ENCODE peak calls at places on chromosomes 1 and 21, in four cellular contexts. One of them, this sample, is unnamed.

GRCh38 chr21:19853709-19854575 is 1144.3 kb upstream of the NCAM2 start:
- DNase-seq in H9: peak
- DNase-seq in H1: peak
- DNase-seq in trophoblast cell: no peak
- DNase-seq in this sample: no peak

GRCh38 chr1:2824999-2825398 is 23.5 kb upstream of the TTC34 start:
- DNase-seq in trophoblast cell: no peak
- DNase-seq in H1: no peak
- DNase-seq in H9: no peak
- DNase-seq in this sample: no peak

GRCh38 chr1:6727535-6727934 is 25.9 kb upstream of the DNAJC11 start:
- DNase-seq in H9: peak
- DNase-seq in trophoblast cell: peak
- DNase-seq in H1: peak
- DNase-seq in this sample: peak

GRCh38 chr21:43716376-43717165 is 2.4 kb upstream of the PDXK start:
- DNase-seq in trophoblast cell: no peak
- DNase-seq in H9: no peak
- DNase-seq in H1: no peak
- DNase-seq in this sample: no peak

GRCh38 chr1:92599184-92599583 is 112.5 kb upstream of the GFI1 start:
- DNase-seq in H1: no peak
- DNase-seq in H9: no peak
- DNase-seq in trophoblast cell: no peak
- DNase-seq in this sample: no peak

GRCh38 chr1:39955547-39956539 is 898 bp downstream of the MFSD2A start:
- DNase-seq in H1: no peak
- DNase-seq in trophoblast cell: no peak
- DNase-seq in H9: peak
- DNase-seq in this sample: no peak

GRCh38 chr21:21109736-21110135 is 111.5 kb downstream of the NCAM2 start:
- DNase-seq in trophoblast cell: no peak
- DNase-seq in H1: no peak
- DNase-seq in H9: no peak
- DNase-seq in this sample: no peak

GRCh38 chr1:183226963-183227362 is 40.9 kb downstream of the LAMC2 start:
- DNase-seq in trophoblast cell: no peak
- DNase-seq in H9: no peak
- DNase-seq in H1: no peak
- DNase-seq in this sample: no peak

GRCh38 chr21:46095106-46095719 is 2.7 kb upstream of the COL6A2 start:
- DNase-seq in trophoblast cell: no peak
- DNase-seq in H9: peak
- DNase-seq in H1: no peak
- DNase-seq in this sample: no peak

GRCh38 chr1:68442006-68442405 is 7.7 kb downstream of the RPE65 start:
- DNase-seq in H1: no peak
- DNase-seq in H9: no peak
- DNase-seq in trophoblast cell: no peak
- DNase-seq in this sample: no peak

GRCh38 chr1:54016343-54017282 is 1.4 kb downstream of the LDLRAD1 start:
- DNase-seq in trophoblast cell: peak
- DNase-seq in H1: no peak
- DNase-seq in H9: no peak
- DNase-seq in this sample: no peak

DNA sequence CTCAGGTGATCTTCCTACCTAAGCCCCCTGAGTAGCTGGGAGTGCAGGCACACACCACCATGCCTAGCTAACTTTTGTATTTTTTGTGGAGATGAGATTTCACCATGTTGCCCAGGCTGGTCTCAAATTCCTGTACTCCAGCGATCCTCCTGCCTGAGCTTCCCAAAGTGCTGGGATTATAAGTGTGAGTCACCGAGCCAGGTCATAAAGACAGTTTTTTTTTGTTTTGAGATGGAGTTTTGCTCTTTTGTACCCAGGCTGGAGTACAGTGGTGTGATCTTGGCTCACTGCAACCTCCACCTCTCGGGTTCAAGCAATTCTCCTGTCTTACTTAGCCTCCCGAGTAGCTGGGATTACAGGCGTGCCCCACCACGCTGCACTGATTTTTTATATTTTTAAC is 42.1 kb downstream of the KIF1B start:
- DNase-seq in trophoblast cell: no peak
- DNase-seq in H9: no peak
- DNase-seq in H1: no peak
- DNase-seq in this sample: no peak
- H3K4me2 ChIP-seq in trophoblast cell: no peak
- H3K4me2 ChIP-seq in H9: no peak
- H3K4me2 ChIP-seq in H1: no peak
- H3K4me2 ChIP-seq in this sample: no peak

DNA sequence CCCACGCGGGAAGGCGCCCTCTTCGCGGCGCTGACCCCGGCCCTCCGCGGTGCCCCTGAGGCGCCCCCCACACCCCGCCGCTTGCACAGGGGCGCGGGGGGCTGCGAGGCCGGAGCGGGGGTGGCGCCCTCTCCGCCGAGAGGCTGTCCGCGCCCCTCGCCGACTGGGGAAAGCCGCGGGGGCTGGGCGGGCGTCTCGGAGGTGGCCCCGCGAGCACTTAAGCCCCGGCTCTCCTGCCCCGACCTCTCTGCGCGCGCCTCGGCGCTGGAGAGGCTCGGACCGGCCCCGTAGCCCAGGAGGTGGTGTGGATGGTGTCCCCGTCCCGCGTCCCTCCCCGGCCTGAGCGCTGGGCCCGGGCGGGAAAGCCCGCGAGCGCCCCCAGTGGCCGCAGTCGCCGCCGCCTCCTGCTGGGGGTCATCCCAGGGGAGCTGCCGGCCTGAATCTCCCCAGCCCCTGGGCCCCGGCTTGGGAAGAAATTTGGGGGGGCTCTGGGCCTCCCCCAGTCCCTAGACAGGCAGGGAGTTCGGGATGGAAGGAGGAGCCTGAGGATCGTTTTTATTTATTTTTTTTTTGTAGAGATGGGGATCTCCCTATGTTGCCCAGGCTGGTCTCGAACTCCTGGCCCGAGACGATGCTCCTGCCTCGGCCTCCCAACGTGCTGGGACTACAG is 1.9 kb upstream of the HES4 start:
- DNase-seq in H1: no peak
- DNase-seq in H9: peak
- DNase-seq in trophoblast cell: peak
- DNase-seq in this sample: peak
- H3K9ac ChIP-seq in H1: no peak
- H3K9ac ChIP-seq in H9: no peak
- H3K9ac ChIP-seq in trophoblast cell: no peak
- H3K9ac ChIP-seq in this sample: peak

DNA sequence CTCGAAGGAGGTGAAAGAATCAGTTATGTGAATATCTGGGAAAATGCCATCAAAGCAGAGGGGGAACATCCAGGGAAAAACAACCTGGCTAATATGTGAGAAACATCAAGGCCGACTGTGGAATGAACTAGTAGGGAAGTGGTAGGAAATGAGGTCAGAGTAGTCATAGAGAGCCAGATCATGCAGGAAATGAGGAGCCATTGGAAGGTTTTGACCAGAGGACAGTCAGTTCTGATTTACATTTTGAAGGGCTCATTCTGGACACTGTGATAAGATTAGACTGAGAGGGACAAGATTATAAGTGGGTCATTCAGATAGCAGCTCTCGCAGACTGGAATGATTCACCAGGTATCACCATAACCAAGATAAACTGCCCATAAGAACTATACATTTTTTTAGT is 63.7 kb downstream of the SYT14 start:
- DNase-seq in H1: no peak
- DNase-seq in trophoblast cell: no peak
- DNase-seq in H9: no peak
- DNase-seq in this sample: no peak
- H4K8ac ChIP-seq in H1: no peak
- H4K8ac ChIP-seq in trophoblast cell: no peak
- H4K8ac ChIP-seq in H9: no peak
- H4K8ac ChIP-seq in this sample: no peak

DNA sequence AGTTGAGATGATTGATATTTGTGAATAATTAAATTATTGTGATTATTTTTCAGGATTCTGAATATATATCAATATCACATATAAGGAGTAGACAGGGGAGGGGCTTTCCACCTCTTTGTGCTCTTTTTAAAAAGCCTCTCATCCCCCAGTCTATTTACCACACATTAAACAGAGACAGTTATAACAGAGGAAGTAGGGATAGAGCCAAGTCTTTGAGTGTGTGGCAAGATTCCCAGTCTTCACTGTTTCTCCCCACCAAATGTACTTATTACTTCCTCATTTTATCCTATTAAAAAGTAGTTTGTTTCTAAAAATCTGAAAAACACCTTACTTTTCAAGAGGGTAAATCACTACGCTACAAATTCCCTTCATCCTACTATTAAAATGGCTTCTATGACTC is 46.7 kb downstream of the EPS15 start:
- DNase-seq in H9: no peak
- DNase-seq in trophoblast cell: no peak
- DNase-seq in H1: no peak
- DNase-seq in this sample: no peak
- H3K4me2 ChIP-seq in H9: no peak
- H3K4me2 ChIP-seq in trophoblast cell: no peak
- H3K4me2 ChIP-seq in H1: no peak
- H3K4me2 ChIP-seq in this sample: no peak

GRCh38 chr1:199857103-199857502 is 170.4 kb upstream of the NR5A2 start:
- DNase-seq in H9: no peak
- DNase-seq in trophoblast cell: peak
- DNase-seq in H1: no peak
- DNase-seq in this sample: no peak

GRCh38 chr1:199855580-199855979 is 171.9 kb upstream of the NR5A2 start:
- DNase-seq in trophoblast cell: peak
- DNase-seq in H1: no peak
- DNase-seq in H9: no peak
- DNase-seq in this sample: no peak

GRCh38 chr1:199857516-199857915 is 170.0 kb upstream of the NR5A2 start:
- DNase-seq in H1: no peak
- DNase-seq in trophoblast cell: peak
- DNase-seq in H9: no peak
- DNase-seq in this sample: no peak

GRCh38 chr1:199854681-199855321 is 172.7 kb upstream of the NR5A2 start:
- DNase-seq in trophoblast cell: no peak
- DNase-seq in H1: no peak
- DNase-seq in H9: no peak
- DNase-seq in this sample: no peak

DNA sequence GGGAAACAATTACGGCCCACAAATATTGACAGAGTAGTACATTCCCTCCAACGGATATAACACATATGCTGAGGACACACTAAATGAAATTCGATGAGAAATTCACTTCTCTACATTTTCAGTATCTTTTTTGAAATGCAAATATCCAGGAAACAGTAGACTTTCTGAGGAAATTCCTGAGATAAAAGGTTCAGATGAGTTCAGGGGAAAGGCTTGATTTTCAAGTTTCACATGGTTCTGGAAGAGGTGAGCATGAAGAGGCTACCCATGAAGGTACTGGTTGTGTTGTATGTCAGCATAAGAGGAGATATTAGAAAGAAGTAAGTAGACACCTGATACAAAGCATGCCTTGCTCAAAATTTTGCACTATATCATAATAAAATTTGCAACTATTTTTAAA is 171.1 kb upstream of the NR5A2 start:
- DNase-seq in trophoblast cell: peak
- DNase-seq in H9: no peak
- DNase-seq in H1: no peak
- DNase-seq in this sample: no peak
- H3K9ac ChIP-seq in trophoblast cell: no peak
- H3K9ac ChIP-seq in H9: no peak
- H3K9ac ChIP-seq in H1: no peak
- H3K9ac ChIP-seq in this sample: no peak

GRCh38 chr1:221604948-221605347 is 136.9 kb downstream of the DUSP10 start:
- DNase-seq in H9: no peak
- DNase-seq in H1: no peak
- DNase-seq in trophoblast cell: no peak
- DNase-seq in this sample: no peak

GRCh38 chr1:221606216-221606615 is 135.7 kb downstream of the DUSP10 start:
- DNase-seq in H9: no peak
- DNase-seq in trophoblast cell: no peak
- DNase-seq in H1: no peak
- DNase-seq in this sample: no peak

GRCh38 chr1:221602866-221603265 is 139.0 kb downstream of the DUSP10 start:
- DNase-seq in trophoblast cell: no peak
- DNase-seq in H1: no peak
- DNase-seq in H9: no peak
- DNase-seq in this sample: no peak

GRCh38 chr1:221608835-221609320 is 133.0 kb downstream of the DUSP10 start:
- DNase-seq in H1: no peak
- DNase-seq in H9: no peak
- DNase-seq in trophoblast cell: no peak
- DNase-seq in this sample: no peak

DNA sequence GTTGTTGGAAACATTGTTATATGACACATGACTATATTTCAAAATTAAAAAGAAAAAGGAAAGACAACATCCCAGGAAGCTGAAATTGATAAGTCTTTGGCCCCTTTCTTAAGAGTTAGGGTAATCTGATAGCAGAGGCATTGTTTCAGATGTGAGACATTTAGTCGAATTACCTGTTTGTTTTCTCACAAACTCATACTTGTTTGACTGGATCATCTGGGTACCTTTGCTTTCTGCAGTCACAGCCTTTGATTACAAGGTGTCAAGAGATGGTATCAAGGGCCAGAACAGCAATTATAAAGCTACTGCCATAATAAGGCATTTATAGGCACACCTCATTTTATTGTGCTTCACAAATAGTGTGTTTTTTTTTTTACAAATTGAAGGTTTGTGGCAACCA is 136.3 kb downstream of the DUSP10 start:
- DNase-seq in H9: no peak
- DNase-seq in H1: no peak
- DNase-seq in trophoblast cell: no peak
- DNase-seq in this sample: no peak
- H4K8ac ChIP-seq in H9: no peak
- H4K8ac ChIP-seq in H1: no peak
- H4K8ac ChIP-seq in trophoblast cell: no peak
- H4K8ac ChIP-seq in this sample: no peak

GRCh38 chr21:38785483-38785882 is 20.2 kb upstream of the ETS2 start:
- DNase-seq in trophoblast cell: no peak
- DNase-seq in H9: no peak
- DNase-seq in H1: no peak
- DNase-seq in this sample: no peak
- H3K4me2 ChIP-seq in trophoblast cell: no peak
- H3K4me2 ChIP-seq in H9: no peak
- H3K4me2 ChIP-seq in H1: no peak
- H3K4me2 ChIP-seq in this sample: no peak